ENCODE peak calls at places on chromosomes 13 and 19, in nine cellular contexts. One of them, this sample, is unnamed.

GRCh38 chr19:19134687-19135158 is 3.6 kb downstream of the TMEM161A start:
- DNase-seq in osteoblast: no peak
- DNase-seq in adrenal gland: peak; percentile 13
- DNase-seq in MG63: no peak
- DNase-seq in trophoblast cell: no peak
- DNase-seq in Peyer's patch: no peak
- DNase-seq in aorta: no peak
- DNase-seq in IMR-90: no peak
- DNase-seq in WERI-Rb-1: no peak
- DNase-seq in this sample: no peak

GRCh38 chr19:23481043-23481442 is 85.8 kb upstream of the ZNF91 start:
- DNase-seq in WERI-Rb-1: no peak
- DNase-seq in Peyer's patch: no peak
- DNase-seq in trophoblast cell: no peak
- DNase-seq in aorta: no peak
- DNase-seq in IMR-90: no peak
- DNase-seq in osteoblast: no peak
- DNase-seq in adrenal gland: no peak
- DNase-seq in MG63: no peak
- DNase-seq in this sample: no peak

GRCh38 chr19:5308471-5309437 is 31.9 kb downstream of the PTPRS start:
- DNase-seq in aorta: peak; percentile 91
- DNase-seq in MG63: peak; percentile 55
- DNase-seq in IMR-90: peak; percentile 90
- DNase-seq in trophoblast cell: no peak
- DNase-seq in adrenal gland: no peak
- DNase-seq in WERI-Rb-1: no peak
- DNase-seq in osteoblast: peak; percentile 97
- DNase-seq in Peyer's patch: peak; percentile 55
- DNase-seq in this sample: no peak

GRCh38 chr13:97810152-97810551 is 143.3 kb upstream of the IPO5 start:
- DNase-seq in Peyer's patch: no peak
- DNase-seq in adrenal gland: no peak
- DNase-seq in WERI-Rb-1: no peak
- DNase-seq in aorta: no peak
- DNase-seq in trophoblast cell: peak; percentile 7
- DNase-seq in IMR-90: peak; percentile 14
- DNase-seq in osteoblast: no peak
- DNase-seq in MG63: no peak
- DNase-seq in this sample: no peak

GRCh38 chr13:25001807-25002206 is 94.1 kb upstream of the PABPC3 start:
- DNase-seq in adrenal gland: no peak
- DNase-seq in Peyer's patch: no peak
- DNase-seq in osteoblast: no peak
- DNase-seq in WERI-Rb-1: no peak
- DNase-seq in aorta: no peak
- DNase-seq in MG63: no peak
- DNase-seq in trophoblast cell: no peak
- DNase-seq in IMR-90: no peak
- DNase-seq in this sample: no peak

GRCh38 chr19:19160489-19161035 is 9.5 kb downstream of the MEF2B start:
- DNase-seq in trophoblast cell: no peak
- DNase-seq in IMR-90: no peak
- DNase-seq in MG63: no peak
- DNase-seq in aorta: no peak
- DNase-seq in Peyer's patch: peak; percentile 75
- DNase-seq in WERI-Rb-1: no peak
- DNase-seq in osteoblast: peak; percentile 35
- DNase-seq in adrenal gland: no peak
- DNase-seq in this sample: no peak

GRCh38 chr13:26759907-26760834 is at the start of gene GPR12:
- DNase-seq in Peyer's patch: no peak
- DNase-seq in aorta: peak; percentile 70
- DNase-seq in IMR-90: no peak
- DNase-seq in adrenal gland: no peak
- DNase-seq in osteoblast: peak; percentile 87
- DNase-seq in WERI-Rb-1: peak; percentile 44
- DNase-seq in trophoblast cell: peak; percentile 10
- DNase-seq in MG63: peak; percentile 14
- DNase-seq in this sample: no peak

GRCh38 chr19:33868076-33868735 is 71.5 kb downstream of the KCTD15 start:
- DNase-seq in adrenal gland: no peak
- DNase-seq in MG63: no peak
- DNase-seq in WERI-Rb-1: peak; percentile 12
- DNase-seq in IMR-90: no peak
- DNase-seq in aorta: no peak
- DNase-seq in osteoblast: no peak
- DNase-seq in Peyer's patch: no peak
- DNase-seq in trophoblast cell: no peak
- DNase-seq in this sample: no peak

GRCh38 chr13:43686557-43686956 is 100.2 kb downstream of the ENOX1 start:
- DNase-seq in osteoblast: peak; percentile 32
- DNase-seq in MG63: peak; percentile 40
- DNase-seq in Peyer's patch: no peak
- DNase-seq in WERI-Rb-1: no peak
- DNase-seq in IMR-90: peak; percentile 93
- DNase-seq in adrenal gland: peak; percentile 67
- DNase-seq in aorta: no peak
- DNase-seq in trophoblast cell: peak; percentile 86
- DNase-seq in this sample: no peak

GRCh38 chr19:3231288-3231687 is 6.8 kb downstream of the CELF5 start:
- DNase-seq in IMR-90: no peak
- DNase-seq in adrenal gland: no peak
- DNase-seq in osteoblast: no peak
- DNase-seq in Peyer's patch: no peak
- DNase-seq in WERI-Rb-1: no peak
- DNase-seq in aorta: no peak
- DNase-seq in trophoblast cell: no peak
- DNase-seq in MG63: no peak
- DNase-seq in this sample: no peak

GRCh38 chr19:3227054-3227626 is 2.7 kb downstream of the CELF5 start:
- DNase-seq in WERI-Rb-1: no peak
- DNase-seq in aorta: no peak
- DNase-seq in osteoblast: no peak
- DNase-seq in trophoblast cell: no peak
- DNase-seq in MG63: no peak
- DNase-seq in IMR-90: no peak
- DNase-seq in adrenal gland: no peak
- DNase-seq in Peyer's patch: no peak
- DNase-seq in this sample: no peak

GRCh38 chr19:3233116-3233515 is 8.7 kb downstream of the CELF5 start:
- DNase-seq in adrenal gland: no peak
- DNase-seq in IMR-90: no peak
- DNase-seq in MG63: no peak
- DNase-seq in trophoblast cell: no peak
- DNase-seq in WERI-Rb-1: no peak
- DNase-seq in Peyer's patch: no peak
- DNase-seq in aorta: no peak
- DNase-seq in osteoblast: peak; percentile 42
- DNase-seq in this sample: no peak

GRCh38 chr19:3229346-3229743 is 4.9 kb downstream of the CELF5 start:
- DNase-seq in adrenal gland: no peak
- DNase-seq in aorta: no peak
- DNase-seq in Peyer's patch: no peak
- DNase-seq in osteoblast: peak; percentile 80
- DNase-seq in WERI-Rb-1: no peak
- DNase-seq in MG63: no peak
- DNase-seq in trophoblast cell: no peak
- DNase-seq in IMR-90: no peak
- DNase-seq in this sample: no peak

GRCh38 chr19:3229888-3230496 is 5.5 kb downstream of the CELF5 start:
- DNase-seq in WERI-Rb-1: no peak
- DNase-seq in aorta: no peak
- DNase-seq in osteoblast: no peak
- DNase-seq in Peyer's patch: no peak
- DNase-seq in MG63: no peak
- DNase-seq in trophoblast cell: no peak
- DNase-seq in IMR-90: no peak
- DNase-seq in adrenal gland: no peak
- DNase-seq in this sample: no peak
- H3K27me3 ChIP-seq in WERI-Rb-1: no peaks in the 10 kb centered on the region
- H3K27me3 ChIP-seq in aorta: no peaks in the 10 kb centered on the region
- H3K27me3 ChIP-seq in osteoblast: peaks cover 44% of the 10 kb centered on the region
- H3K27me3 ChIP-seq in Peyer's patch: peaks cover 12% of the 10 kb centered on the region
- H3K27me3 ChIP-seq in MG63: no peaks in the 10 kb centered on the region
- H3K27me3 ChIP-seq in trophoblast cell: peaks cover 18% of the 10 kb centered on the region
- H3K27me3 ChIP-seq in IMR-90: peaks cover 53% of the 10 kb centered on the region
- H3K27me3 ChIP-seq in adrenal gland: peaks cover 3% of the 10 kb centered on the region
- H3K27me3 ChIP-seq in this sample: peaks cover 9% of the 10 kb centered on the region

DNA sequence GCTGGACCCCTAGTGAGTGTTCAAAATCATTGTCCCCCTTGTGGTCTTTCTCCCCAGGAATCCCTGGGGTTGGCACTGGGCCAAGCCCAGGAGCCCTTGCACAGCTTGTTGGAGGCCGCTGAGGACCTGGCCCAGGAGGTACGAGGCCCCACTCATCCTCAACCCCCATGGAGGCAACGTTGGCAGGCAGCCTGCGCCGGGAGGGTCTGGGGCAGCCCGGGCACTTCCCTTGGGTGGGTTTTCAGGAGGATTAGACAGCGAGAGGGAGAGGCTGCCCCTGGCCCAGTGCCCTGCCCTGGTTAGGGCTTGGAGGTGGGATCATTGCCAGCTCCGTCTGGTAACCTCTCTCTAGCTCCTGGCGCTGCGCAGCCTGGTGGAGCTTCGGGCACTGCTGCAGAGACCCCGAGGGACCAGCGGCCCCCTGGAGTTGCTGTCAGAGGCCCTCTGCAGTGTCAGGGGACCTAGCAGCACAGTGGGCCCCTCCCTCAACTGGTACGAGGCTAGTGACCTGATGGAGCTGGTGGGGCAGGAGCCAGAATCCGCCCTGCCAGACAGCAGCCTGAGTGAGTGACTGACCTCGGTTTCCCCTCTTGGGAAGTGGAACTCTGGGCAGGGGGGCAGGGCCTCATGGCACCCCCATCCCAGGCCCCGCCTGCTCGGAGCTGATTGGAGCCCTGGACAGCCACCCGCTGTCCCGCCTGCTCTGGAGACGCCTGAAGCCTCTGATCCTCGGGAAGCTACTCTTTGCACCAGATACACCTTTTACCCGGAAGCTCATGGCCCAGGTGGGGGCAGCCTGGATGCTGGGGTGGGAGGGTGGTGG is 3.0 kb downstream of the ABCA7 start:
- DNase-seq in adrenal gland: no peak
- DNase-seq in IMR-90: no peak
- DNase-seq in Peyer's patch: no peak
- DNase-seq in WERI-Rb-1: no peak
- DNase-seq in MG63: no peak
- DNase-seq in osteoblast: peak; percentile 94
- DNase-seq in trophoblast cell: no peak
- DNase-seq in aorta: no peak
- DNase-seq in this sample: no peak
- H3K4me3 ChIP-seq in adrenal gland: no peak overlapping the region
- H3K4me3 ChIP-seq in IMR-90: no peak overlapping the region
- H3K4me3 ChIP-seq in Peyer's patch: peak overlapping the region; percentile 41
- H3K4me3 ChIP-seq in WERI-Rb-1: no peak overlapping the region
- H3K4me3 ChIP-seq in MG63: no peak overlapping the region
- H3K4me3 ChIP-seq in osteoblast: no peak overlapping the region
- H3K4me3 ChIP-seq in trophoblast cell: no peak overlapping the region
- H3K4me3 ChIP-seq in aorta: no peak overlapping the region
- H3K4me3 ChIP-seq in this sample: no peak overlapping the region

DNA sequence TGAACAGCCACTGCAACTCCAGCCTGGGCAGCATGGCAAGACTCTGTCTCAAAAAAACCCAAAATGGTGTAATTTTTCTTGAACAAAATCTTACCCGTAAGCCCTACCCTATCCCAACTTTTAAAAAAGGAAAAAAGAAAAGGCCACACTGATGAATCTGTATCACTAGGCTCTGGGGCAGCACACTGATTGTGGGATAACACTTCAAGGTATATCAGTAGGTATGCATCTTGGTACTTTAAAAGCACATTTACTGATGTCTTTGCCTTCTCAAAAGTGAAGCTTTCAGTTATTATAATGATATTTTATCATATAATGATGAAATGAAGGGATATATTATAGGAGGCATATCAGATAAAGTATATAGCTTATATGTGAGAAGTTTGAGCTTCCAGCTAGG is 24.3 kb downstream of the ZNF112 start:
- DNase-seq in trophoblast cell: no peak
- DNase-seq in aorta: no peak
- DNase-seq in adrenal gland: no peak
- DNase-seq in osteoblast: no peak
- DNase-seq in MG63: no peak
- DNase-seq in Peyer's patch: no peak
- DNase-seq in WERI-Rb-1: no peak
- DNase-seq in IMR-90: no peak
- DNase-seq in this sample: no peak
- H3K9me3 ChIP-seq in trophoblast cell: peaks cover 14% of the 10 kb centered on the region
- H3K9me3 ChIP-seq in aorta: peaks cover 28% of the 10 kb centered on the region
- H3K9me3 ChIP-seq in adrenal gland: no peaks in the 10 kb centered on the region
- H3K9me3 ChIP-seq in osteoblast: peaks cover 19% of the 10 kb centered on the region
- H3K9me3 ChIP-seq in MG63: peaks cover 45% of the 10 kb centered on the region
- H3K9me3 ChIP-seq in Peyer's patch: no peaks in the 10 kb centered on the region
- H3K9me3 ChIP-seq in WERI-Rb-1: peaks cover 15% of the 10 kb centered on the region
- H3K9me3 ChIP-seq in IMR-90: peaks cover 28% of the 10 kb centered on the region
- H3K9me3 ChIP-seq in this sample: peaks cover 35% of the 10 kb centered on the region

GRCh38 chr13:45132384-45133064 is 12.2 kb downstream of the GTF2F2 start:
- DNase-seq in IMR-90: no peak
- DNase-seq in trophoblast cell: no peak
- DNase-seq in aorta: no peak
- DNase-seq in WERI-Rb-1: no peak
- DNase-seq in MG63: no peak
- DNase-seq in adrenal gland: no peak
- DNase-seq in Peyer's patch: no peak
- DNase-seq in osteoblast: no peak
- DNase-seq in this sample: no peak

GRCh38 chr13:45138282-45138681 is 18.0 kb downstream of the GTF2F2 start:
- DNase-seq in WERI-Rb-1: no peak
- DNase-seq in aorta: no peak
- DNase-seq in Peyer's patch: no peak
- DNase-seq in adrenal gland: no peak
- DNase-seq in MG63: no peak
- DNase-seq in osteoblast: no peak
- DNase-seq in trophoblast cell: no peak
- DNase-seq in IMR-90: no peak
- DNase-seq in this sample: no peak

GRCh38 chr13:45137501-45137880 is 17.2 kb downstream of the GTF2F2 start:
- DNase-seq in aorta: no peak
- DNase-seq in osteoblast: no peak
- DNase-seq in WERI-Rb-1: no peak
- DNase-seq in adrenal gland: no peak
- DNase-seq in IMR-90: no peak
- DNase-seq in trophoblast cell: no peak
- DNase-seq in Peyer's patch: no peak
- DNase-seq in MG63: no peak
- DNase-seq in this sample: no peak

GRCh38 chr13:45136741-45137500 is 16.6 kb downstream of the GTF2F2 start:
- DNase-seq in MG63: no peak
- DNase-seq in Peyer's patch: no peak
- DNase-seq in adrenal gland: no peak
- DNase-seq in osteoblast: no peak
- DNase-seq in aorta: no peak
- DNase-seq in WERI-Rb-1: no peak
- DNase-seq in trophoblast cell: no peak
- DNase-seq in IMR-90: no peak
- DNase-seq in this sample: no peak

GRCh38 chr13:45133396-45134118 is 13.2 kb downstream of the GTF2F2 start:
- DNase-seq in WERI-Rb-1: no peak
- DNase-seq in Peyer's patch: no peak
- DNase-seq in adrenal gland: no peak
- DNase-seq in trophoblast cell: no peak
- DNase-seq in MG63: no peak
- DNase-seq in aorta: no peak
- DNase-seq in IMR-90: no peak
- DNase-seq in osteoblast: no peak
- DNase-seq in this sample: no peak
- H3K27me3 ChIP-seq in WERI-Rb-1: no peaks in the 10 kb centered on the region
- H3K27me3 ChIP-seq in Peyer's patch: no peaks in the 10 kb centered on the region
- H3K27me3 ChIP-seq in adrenal gland: no peaks in the 10 kb centered on the region
- H3K27me3 ChIP-seq in trophoblast cell: no peaks in the 10 kb centered on the region
- H3K27me3 ChIP-seq in MG63: no peaks in the 10 kb centered on the region
- H3K27me3 ChIP-seq in aorta: no peaks in the 10 kb centered on the region
- H3K27me3 ChIP-seq in IMR-90: no peaks in the 10 kb centered on the region
- H3K27me3 ChIP-seq in osteoblast: no peaks in the 10 kb centered on the region
- H3K27me3 ChIP-seq in this sample: no peaks in the 10 kb centered on the region

This sample was measured in CD4-positive, alpha-beta memory T cell.